ENCODE peak calls at places on chromosomes 11 and 22, in eight cellular contexts. One of them, this sample, is unnamed.

GRCh38 chr22:29555065-29555644 is 1.6 kb upstream of the THOC5 start:
- DNase-seq in GM12878: no peak
- DNase-seq in HepG2: no peak
- DNase-seq in K562: no peak
- DNase-seq in HL-60: no peak
- DNase-seq in SK-N-SH: no peak
- DNase-seq in HCT116: no peak
- DNase-seq in Panc1: no peak
- DNase-seq in this sample: no peak

GRCh38 chr22:23478175-23478574 is 101.9 kb downstream of the IGLL1 start:
- DNase-seq in HL-60: no peak
- DNase-seq in SK-N-SH: no peak
- DNase-seq in HepG2: no peak
- DNase-seq in HCT116: no peak
- DNase-seq in Panc1: no peak
- DNase-seq in GM12878: no peak
- DNase-seq in K562: peak
- DNase-seq in this sample: no peak

GRCh38 chr11:75668508-75669297 is at the start of gene MAP6:
- DNase-seq in HepG2: no peak
- DNase-seq in SK-N-SH: peak
- DNase-seq in K562: peak
- DNase-seq in Panc1: no peak
- DNase-seq in GM12878: no peak
- DNase-seq in HL-60: no peak
- DNase-seq in HCT116: no peak
- DNase-seq in this sample: peak

GRCh38 chr22:36301384-36301828 is 48.5 kb downstream of the APOL1 start:
- DNase-seq in SK-N-SH: peak
- DNase-seq in HL-60: peak
- DNase-seq in GM12878: no peak
- DNase-seq in K562: peak
- DNase-seq in Panc1: no peak
- DNase-seq in HepG2: peak
- DNase-seq in HCT116: peak
- DNase-seq in this sample: peak

GRCh38 chr11:59426361-59427067 is at the start of gene OR5A2:
- DNase-seq in HepG2: no peak
- DNase-seq in HCT116: no peak
- DNase-seq in HL-60: no peak
- DNase-seq in SK-N-SH: no peak
- DNase-seq in K562: no peak
- DNase-seq in Panc1: no peak
- DNase-seq in GM12878: no peak
- DNase-seq in this sample: peak

GRCh38 chr11:31233425-31233824 is 136.1 kb downstream of the DCDC1 start:
- DNase-seq in HL-60: no peak
- DNase-seq in GM12878: no peak
- DNase-seq in K562: no peak
- DNase-seq in Panc1: no peak
- DNase-seq in HCT116: peak
- DNase-seq in HepG2: peak
- DNase-seq in SK-N-SH: no peak
- DNase-seq in this sample: peak

GRCh38 chr11:85948884-85949283 is 93.7 kb downstream of the CCDC83 start:
- DNase-seq in SK-N-SH: no peak
- DNase-seq in GM12878: no peak
- DNase-seq in HepG2: no peak
- DNase-seq in HL-60: no peak
- DNase-seq in K562: no peak
- DNase-seq in HCT116: no peak
- DNase-seq in Panc1: no peak
- DNase-seq in this sample: no peak

GRCh38 chr22:19932367-19933206 is 9.0 kb upstream of the COMT start:
- DNase-seq in HL-60: peak
- DNase-seq in K562: peak
- DNase-seq in Panc1: no peak
- DNase-seq in SK-N-SH: no peak
- DNase-seq in HepG2: no peak
- DNase-seq in GM12878: no peak
- DNase-seq in HCT116: no peak
- DNase-seq in this sample: no peak

GRCh38 chr22:19663286-19663815 is 51.0 kb upstream of the SEPTIN5 start:
- DNase-seq in HCT116: no peak
- DNase-seq in Panc1: no peak
- DNase-seq in SK-N-SH: peak
- DNase-seq in HepG2: no peak
- DNase-seq in HL-60: peak
- DNase-seq in GM12878: no peak
- DNase-seq in K562: no peak
- DNase-seq in this sample: no peak

GRCh38 chr11:58561394-58562102 is 14.1 kb downstream of the LPXN start:
- DNase-seq in Panc1: no peak
- DNase-seq in SK-N-SH: no peak
- DNase-seq in HL-60: no peak
- DNase-seq in K562: no peak
- DNase-seq in HCT116: no peak
- DNase-seq in GM12878: no peak
- DNase-seq in HepG2: peak
- DNase-seq in this sample: no peak

GRCh38 chr22:41021039-41021654 is 70.0 kb downstream of the RBX1 start:
- DNase-seq in HL-60: no peak
- DNase-seq in SK-N-SH: no peak
- DNase-seq in K562: no peak
- DNase-seq in Panc1: no peak
- DNase-seq in GM12878: no peak
- DNase-seq in HepG2: no peak
- DNase-seq in HCT116: no peak
- DNase-seq in this sample: peak

GRCh38 chr22:20885557-20886323 is 26.9 kb downstream of the SNAP29 start:
- DNase-seq in HL-60: peak
- DNase-seq in HCT116: peak
- DNase-seq in GM12878: no peak
- DNase-seq in Panc1: peak
- DNase-seq in HepG2: peak
- DNase-seq in K562: peak
- DNase-seq in SK-N-SH: peak
- DNase-seq in this sample: peak

GRCh38 chr11:1157645-1158591 is at the start of gene MUC5AC:
- DNase-seq in HepG2: no peak
- DNase-seq in HCT116: no peak
- DNase-seq in Panc1: no peak
- DNase-seq in GM12878: no peak
- DNase-seq in SK-N-SH: peak
- DNase-seq in HL-60: no peak
- DNase-seq in K562: no peak
- DNase-seq in this sample: no peak

GRCh38 chr11:1158681-1159525 is 1.1 kb downstream of the MUC5AC start:
- DNase-seq in SK-N-SH: peak
- DNase-seq in Panc1: no peak
- DNase-seq in GM12878: no peak
- DNase-seq in K562: no peak
- DNase-seq in HepG2: no peak
- DNase-seq in HL-60: no peak
- DNase-seq in HCT116: no peak
- DNase-seq in this sample: no peak

GRCh38 chr11:1155274-1155693 is 2.5 kb upstream of the MUC5AC start:
- DNase-seq in HCT116: no peak
- DNase-seq in Panc1: peak
- DNase-seq in SK-N-SH: no peak
- DNase-seq in HepG2: no peak
- DNase-seq in HL-60: no peak
- DNase-seq in GM12878: no peak
- DNase-seq in K562: no peak
- DNase-seq in this sample: no peak

GRCh38 chr11:1157341-1157644 is 460 bp upstream of the MUC5AC start:
- DNase-seq in HCT116: no peak
- DNase-seq in GM12878: no peak
- DNase-seq in K562: no peak
- DNase-seq in Panc1: no peak
- DNase-seq in SK-N-SH: peak
- DNase-seq in HL-60: no peak
- DNase-seq in HepG2: no peak
- DNase-seq in this sample: no peak

GRCh38 chr11:1156506-1157340 is 1.0 kb upstream of the MUC5AC start:
- DNase-seq in K562: no peak
- DNase-seq in HCT116: no peak
- DNase-seq in HL-60: no peak
- DNase-seq in GM12878: no peak
- DNase-seq in SK-N-SH: no peak
- DNase-seq in Panc1: no peak
- DNase-seq in HepG2: no peak
- DNase-seq in this sample: no peak
- TF ChIP-seq REST in K562: no peak
- TF ChIP-seq REST in HCT116: no peak
- TF ChIP-seq REST in HL-60: no peak
- TF ChIP-seq REST in GM12878: no peak
- TF ChIP-seq REST in SK-N-SH: no peak
- TF ChIP-seq REST in Panc1: no peak
- TF ChIP-seq REST in HepG2: no peak
- TF ChIP-seq REST in this sample: no peak

GRCh38 chr11:45208135-45208534 is 61.7 kb downstream of the PRDM11 start:
- DNase-seq in GM12878: no peak
- DNase-seq in K562: no peak
- DNase-seq in HCT116: no peak
- DNase-seq in HepG2: no peak
- DNase-seq in HL-60: no peak
- DNase-seq in Panc1: no peak
- DNase-seq in SK-N-SH: no peak
- DNase-seq in this sample: peak

GRCh38 chr11:45205978-45206377 is 59.5 kb downstream of the PRDM11 start:
- DNase-seq in HCT116: no peak
- DNase-seq in GM12878: no peak
- DNase-seq in Panc1: no peak
- DNase-seq in K562: no peak
- DNase-seq in HL-60: no peak
- DNase-seq in SK-N-SH: no peak
- DNase-seq in HepG2: no peak
- DNase-seq in this sample: no peak

GRCh38 chr11:45209480-45209879 is 63.0 kb downstream of the PRDM11 start:
- DNase-seq in GM12878: no peak
- DNase-seq in HL-60: no peak
- DNase-seq in K562: no peak
- DNase-seq in HepG2: no peak
- DNase-seq in SK-N-SH: no peak
- DNase-seq in Panc1: no peak
- DNase-seq in HCT116: no peak
- DNase-seq in this sample: peak

GRCh38 chr11:45209000-45209399 is 62.6 kb downstream of the PRDM11 start:
- DNase-seq in K562: no peak
- DNase-seq in SK-N-SH: no peak
- DNase-seq in Panc1: no peak
- DNase-seq in GM12878: no peak
- DNase-seq in HepG2: no peak
- DNase-seq in HCT116: no peak
- DNase-seq in HL-60: no peak
- DNase-seq in this sample: no peak

GRCh38 chr11:45204761-45205160 is 58.3 kb downstream of the PRDM11 start:
- DNase-seq in SK-N-SH: no peak
- DNase-seq in HL-60: no peak
- DNase-seq in HCT116: no peak
- DNase-seq in HepG2: no peak
- DNase-seq in Panc1: no peak
- DNase-seq in GM12878: no peak
- DNase-seq in K562: peak
- DNase-seq in this sample: peak
- TF ChIP-seq CTCF in SK-N-SH: no peak
- TF ChIP-seq CTCF in HL-60: no peak
- TF ChIP-seq CTCF in HCT116: no peak
- TF ChIP-seq CTCF in HepG2: no peak
- TF ChIP-seq CTCF in Panc1: no peak
- TF ChIP-seq CTCF in GM12878: no peak
- TF ChIP-seq CTCF in K562: peak
- TF ChIP-seq CTCF in this sample: peak

GRCh38 chr22:48811885-48812284 is 1015.8 kb downstream of the BRD1 start:
- DNase-seq in K562: no peak
- DNase-seq in SK-N-SH: no peak
- DNase-seq in HepG2: no peak
- DNase-seq in GM12878: no peak
- DNase-seq in Panc1: no peak
- DNase-seq in HCT116: no peak
- DNase-seq in HL-60: no peak
- DNase-seq in this sample: no peak
- TF ChIP-seq POLR2AphosphoS5 in K562: no peak
- TF ChIP-seq POLR2AphosphoS5 in SK-N-SH: no peak
- TF ChIP-seq POLR2AphosphoS5 in HepG2: no peak
- TF ChIP-seq POLR2AphosphoS5 in GM12878: no peak
- TF ChIP-seq POLR2AphosphoS5 in Panc1: no peak
- TF ChIP-seq POLR2AphosphoS5 in HCT116: no peak
- TF ChIP-seq POLR2AphosphoS5 in HL-60: no peak
- TF ChIP-seq POLR2AphosphoS5 in this sample: no peak

GRCh38 chr22:37401401-37401859 is 25.8 kb downstream of the ELFN2 start:
- DNase-seq in GM12878: no peak
- DNase-seq in HCT116: no peak
- DNase-seq in K562: no peak
- DNase-seq in HL-60: no peak
- DNase-seq in Panc1: no peak
- DNase-seq in HepG2: no peak
- DNase-seq in SK-N-SH: no peak
- DNase-seq in this sample: no peak

GRCh38 chr22:37401861-37402506 is 25.3 kb downstream of the ELFN2 start:
- DNase-seq in HL-60: no peak
- DNase-seq in K562: no peak
- DNase-seq in HCT116: no peak
- DNase-seq in GM12878: no peak
- DNase-seq in Panc1: no peak
- DNase-seq in SK-N-SH: no peak
- DNase-seq in HepG2: no peak
- DNase-seq in this sample: no peak

GRCh38 chr22:37406836-37407235 is 20.4 kb downstream of the ELFN2 start:
- DNase-seq in SK-N-SH: no peak
- DNase-seq in HepG2: no peak
- DNase-seq in K562: no peak
- DNase-seq in HCT116: no peak
- DNase-seq in GM12878: no peak
- DNase-seq in Panc1: no peak
- DNase-seq in HL-60: no peak
- DNase-seq in this sample: no peak

GRCh38 chr22:37403267-37403960 is 23.9 kb downstream of the ELFN2 start:
- DNase-seq in GM12878: no peak
- DNase-seq in SK-N-SH: peak
- DNase-seq in K562: no peak
- DNase-seq in HL-60: no peak
- DNase-seq in HepG2: no peak
- DNase-seq in Panc1: no peak
- DNase-seq in HCT116: no peak
- DNase-seq in this sample: peak

DNA sequence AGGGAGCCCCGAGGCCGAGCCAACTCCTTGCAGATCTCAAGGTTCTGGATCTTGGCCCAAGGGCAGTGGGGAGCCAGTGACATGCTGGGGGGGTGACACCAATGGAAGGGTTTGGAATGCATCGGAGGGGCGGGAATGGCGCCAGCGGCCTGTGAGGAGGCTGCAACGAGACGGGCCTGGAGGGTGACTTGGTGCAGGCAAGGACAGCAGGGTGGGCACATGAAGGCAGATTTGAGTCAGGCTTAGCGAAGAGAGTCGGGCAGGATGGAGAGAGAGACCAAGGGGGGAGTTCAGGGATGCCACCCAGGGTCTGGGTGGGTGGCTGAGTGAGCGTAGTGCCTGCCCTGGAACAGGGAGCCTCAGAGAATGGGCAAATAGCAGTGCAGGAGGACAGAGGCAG is 23.2 kb downstream of the ELFN2 start:
- DNase-seq in K562: no peak
- DNase-seq in SK-N-SH: no peak
- DNase-seq in Panc1: no peak
- DNase-seq in GM12878: no peak
- DNase-seq in HepG2: no peak
- DNase-seq in HL-60: no peak
- DNase-seq in HCT116: no peak
- DNase-seq in this sample: no peak
- TF ChIP-seq REST in K562: no peak
- TF ChIP-seq REST in SK-N-SH: no peak
- TF ChIP-seq REST in Panc1: no peak
- TF ChIP-seq REST in GM12878: no peak
- TF ChIP-seq REST in HepG2: no peak
- TF ChIP-seq REST in HL-60: no peak
- TF ChIP-seq REST in HCT116: no peak
- TF ChIP-seq REST in this sample: no peak

This sample was measured in GM23338.